ENCODE peak calls at places on chromosomes 1 and 21, in eight cellular contexts. One of them, this sample, is unnamed.

GRCh38 chr1:229714964-229715603 is 89.0 kb downstream of the URB2 start:
- DNase-seq in NCI-H2081: peak; percentile 14
- DNase-seq in cardiac fibroblast: peak; percentile 20
- DNase-seq in lower lobe of right lung: no peak
- DNase-seq in HepG2: peak; percentile 37
- DNase-seq in AML-193: peak; percentile 29
- DNase-seq in activated CD8-positive, alpha-beta memory T cell treated with anti-CD3 and anti-CD28 coated beads, Interleukin-2, amount 50 U/mL, for 4 hours: peak; percentile 18
- DNase-seq in stimulated activated effector memory CD8-positive, alpha-beta T cell treated with anti-CD3 and anti-CD28 coated beads, Interleukin-12 subunit alpha, Interleukin-12 subunit beta, amount 100 ng/mL, for 72 hours: peak; percentile 75
- DNase-seq in this sample: no peak

GRCh38 chr1:18290740-18291412 is 183.3 kb downstream of the IGSF21 start:
- DNase-seq in NCI-H2081: no peak
- DNase-seq in cardiac fibroblast: no peak
- DNase-seq in lower lobe of right lung: no peak
- DNase-seq in HepG2: no peak
- DNase-seq in AML-193: no peak
- DNase-seq in activated CD8-positive, alpha-beta memory T cell treated with anti-CD3 and anti-CD28 coated beads, Interleukin-2, amount 50 U/mL, for 4 hours: no peak
- DNase-seq in stimulated activated effector memory CD8-positive, alpha-beta T cell treated with anti-CD3 and anti-CD28 coated beads, Interleukin-12 subunit alpha, Interleukin-12 subunit beta, amount 100 ng/mL, for 72 hours: no peak
- DNase-seq in this sample: no peak

GRCh38 chr1:26553942-26554682 is 24.6 kb downstream of the RPS6KA1 start:
- DNase-seq in NCI-H2081: no peak
- DNase-seq in cardiac fibroblast: no peak
- DNase-seq in lower lobe of right lung: peak; percentile 76
- DNase-seq in HepG2: no peak
- DNase-seq in AML-193: peak; percentile 37
- DNase-seq in activated CD8-positive, alpha-beta memory T cell treated with anti-CD3 and anti-CD28 coated beads, Interleukin-2, amount 50 U/mL, for 4 hours: no peak
- DNase-seq in stimulated activated effector memory CD8-positive, alpha-beta T cell treated with anti-CD3 and anti-CD28 coated beads, Interleukin-12 subunit alpha, Interleukin-12 subunit beta, amount 100 ng/mL, for 72 hours: no peak
- DNase-seq in this sample: no peak

GRCh38 chr1:201456499-201457309 is 12.3 kb downstream of the PHLDA3 start:
- DNase-seq in NCI-H2081: no peak
- DNase-seq in cardiac fibroblast: peak; percentile 96
- DNase-seq in lower lobe of right lung: peak; percentile 70
- DNase-seq in HepG2: peak; percentile 65
- DNase-seq in AML-193: no peak
- DNase-seq in activated CD8-positive, alpha-beta memory T cell treated with anti-CD3 and anti-CD28 coated beads, Interleukin-2, amount 50 U/mL, for 4 hours: no peak
- DNase-seq in stimulated activated effector memory CD8-positive, alpha-beta T cell treated with anti-CD3 and anti-CD28 coated beads, Interleukin-12 subunit alpha, Interleukin-12 subunit beta, amount 100 ng/mL, for 72 hours: no peak
- DNase-seq in this sample: no peak

GRCh38 chr1:32925360-32926142 is 24.4 kb upstream of the TMEM54 start:
- DNase-seq in NCI-H2081: no peak
- DNase-seq in cardiac fibroblast: peak; percentile 22
- DNase-seq in lower lobe of right lung: no peak
- DNase-seq in HepG2: peak; percentile 56
- DNase-seq in AML-193: no peak
- DNase-seq in activated CD8-positive, alpha-beta memory T cell treated with anti-CD3 and anti-CD28 coated beads, Interleukin-2, amount 50 U/mL, for 4 hours: no peak
- DNase-seq in stimulated activated effector memory CD8-positive, alpha-beta T cell treated with anti-CD3 and anti-CD28 coated beads, Interleukin-12 subunit alpha, Interleukin-12 subunit beta, amount 100 ng/mL, for 72 hours: no peak
- DNase-seq in this sample: no peak

GRCh38 chr21:28822882-28823335 is 169.8 kb downstream of the LTN1 start:
- DNase-seq in NCI-H2081: no peak
- DNase-seq in cardiac fibroblast: peak; percentile 77
- DNase-seq in lower lobe of right lung: no peak
- DNase-seq in HepG2: peak; percentile 3
- DNase-seq in AML-193: no peak
- DNase-seq in activated CD8-positive, alpha-beta memory T cell treated with anti-CD3 and anti-CD28 coated beads, Interleukin-2, amount 50 U/mL, for 4 hours: no peak
- DNase-seq in stimulated activated effector memory CD8-positive, alpha-beta T cell treated with anti-CD3 and anti-CD28 coated beads, Interleukin-12 subunit alpha, Interleukin-12 subunit beta, amount 100 ng/mL, for 72 hours: no peak
- DNase-seq in this sample: no peak

GRCh38 chr1:147837845-147838363 is 64.7 kb upstream of the GJA8 start:
- DNase-seq in NCI-H2081: no peak
- DNase-seq in cardiac fibroblast: no peak
- DNase-seq in lower lobe of right lung: no peak
- DNase-seq in HepG2: no peak
- DNase-seq in AML-193: no peak
- DNase-seq in activated CD8-positive, alpha-beta memory T cell treated with anti-CD3 and anti-CD28 coated beads, Interleukin-2, amount 50 U/mL, for 4 hours: no peak
- DNase-seq in stimulated activated effector memory CD8-positive, alpha-beta T cell treated with anti-CD3 and anti-CD28 coated beads, Interleukin-12 subunit alpha, Interleukin-12 subunit beta, amount 100 ng/mL, for 72 hours: no peak
- DNase-seq in this sample: no peak

GRCh38 chr1:225554216-225554812 is 98.6 kb downstream of the ENAH start:
- DNase-seq in NCI-H2081: peak; percentile 30
- DNase-seq in cardiac fibroblast: peak; percentile 58
- DNase-seq in lower lobe of right lung: no peak
- DNase-seq in HepG2: peak; percentile 12
- DNase-seq in AML-193: peak; percentile 38
- DNase-seq in activated CD8-positive, alpha-beta memory T cell treated with anti-CD3 and anti-CD28 coated beads, Interleukin-2, amount 50 U/mL, for 4 hours: no peak
- DNase-seq in stimulated activated effector memory CD8-positive, alpha-beta T cell treated with anti-CD3 and anti-CD28 coated beads, Interleukin-12 subunit alpha, Interleukin-12 subunit beta, amount 100 ng/mL, for 72 hours: no peak
- DNase-seq in this sample: no peak

GRCh38 chr21:38777521-38777920 is 28.2 kb upstream of the ETS2 start:
- DNase-seq in NCI-H2081: no peak
- DNase-seq in cardiac fibroblast: no peak
- DNase-seq in lower lobe of right lung: no peak
- DNase-seq in HepG2: no peak
- DNase-seq in AML-193: no peak
- DNase-seq in activated CD8-positive, alpha-beta memory T cell treated with anti-CD3 and anti-CD28 coated beads, Interleukin-2, amount 50 U/mL, for 4 hours: no peak
- DNase-seq in stimulated activated effector memory CD8-positive, alpha-beta T cell treated with anti-CD3 and anti-CD28 coated beads, Interleukin-12 subunit alpha, Interleukin-12 subunit beta, amount 100 ng/mL, for 72 hours: no peak
- DNase-seq in this sample: no peak

GRCh38 chr1:206911064-206911663 is 10.6 kb downstream of the FCMR start:
- DNase-seq in NCI-H2081: peak; percentile 46
- DNase-seq in cardiac fibroblast: peak; percentile 84
- DNase-seq in lower lobe of right lung: no peak
- DNase-seq in HepG2: peak; percentile 16
- DNase-seq in AML-193: peak; percentile 46
- DNase-seq in activated CD8-positive, alpha-beta memory T cell treated with anti-CD3 and anti-CD28 coated beads, Interleukin-2, amount 50 U/mL, for 4 hours: no peak
- DNase-seq in stimulated activated effector memory CD8-positive, alpha-beta T cell treated with anti-CD3 and anti-CD28 coated beads, Interleukin-12 subunit alpha, Interleukin-12 subunit beta, amount 100 ng/mL, for 72 hours: no peak
- DNase-seq in this sample: no peak

GRCh38 chr1:156475568-156476500 is 24.7 kb downstream of the MEF2D start:
- DNase-seq in NCI-H2081: no peak
- DNase-seq in cardiac fibroblast: no peak
- DNase-seq in lower lobe of right lung: no peak
- DNase-seq in HepG2: peak; percentile 34
- DNase-seq in AML-193: no peak
- DNase-seq in activated CD8-positive, alpha-beta memory T cell treated with anti-CD3 and anti-CD28 coated beads, Interleukin-2, amount 50 U/mL, for 4 hours: no peak
- DNase-seq in stimulated activated effector memory CD8-positive, alpha-beta T cell treated with anti-CD3 and anti-CD28 coated beads, Interleukin-12 subunit alpha, Interleukin-12 subunit beta, amount 100 ng/mL, for 72 hours: no peak
- DNase-seq in this sample: no peak

GRCh38 chr1:232805269-232806070 is at the start of gene MAP10:
- DNase-seq in NCI-H2081: peak; percentile 93
- DNase-seq in cardiac fibroblast: peak; percentile 79
- DNase-seq in lower lobe of right lung: peak; percentile 87
- DNase-seq in HepG2: no peak
- DNase-seq in AML-193: no peak
- DNase-seq in activated CD8-positive, alpha-beta memory T cell treated with anti-CD3 and anti-CD28 coated beads, Interleukin-2, amount 50 U/mL, for 4 hours: peak; percentile 70
- DNase-seq in stimulated activated effector memory CD8-positive, alpha-beta T cell treated with anti-CD3 and anti-CD28 coated beads, Interleukin-12 subunit alpha, Interleukin-12 subunit beta, amount 100 ng/mL, for 72 hours: peak; percentile 83
- DNase-seq in this sample: peak; percentile 24